ENCODE peak calls at places on chromosome 2, in six cellular contexts. One of them, this sample, is unnamed.

GRCh38 chr2:73020657-73021370 is 50.7 kb downstream of the SFXN5 start:
- DNase-seq in RPMI8226: no peak
- DNase-seq in HepG2: peak; percentile 97
- DNase-seq in M059J: peak; percentile 89
- DNase-seq in stimulated activated CD8-positive, alpha-beta memory T cell treated with anti-CD3 and anti-CD28 coated beads, Interleukin-4, amount 100 ng/mL, for 48 hours: no peak
- DNase-seq in EL: peak; percentile 91
- DNase-seq in this sample: peak; percentile 87

GRCh38 chr2:103161456-103162289 is 399.8 kb downstream of the TMEM182 start:
- DNase-seq in RPMI8226: peak; percentile 57
- DNase-seq in HepG2: peak; percentile 62
- DNase-seq in M059J: peak; percentile 40
- DNase-seq in stimulated activated CD8-positive, alpha-beta memory T cell treated with anti-CD3 and anti-CD28 coated beads, Interleukin-4, amount 100 ng/mL, for 48 hours: peak; percentile 23
- DNase-seq in EL: peak; percentile 2
- DNase-seq in this sample: peak; percentile 50

GRCh38 chr2:128465246-128466170 is 146.8 kb upstream of the HS6ST1 start:
- DNase-seq in RPMI8226: no peak
- DNase-seq in HepG2: no peak
- DNase-seq in M059J: no peak
- DNase-seq in stimulated activated CD8-positive, alpha-beta memory T cell treated with anti-CD3 and anti-CD28 coated beads, Interleukin-4, amount 100 ng/mL, for 48 hours: no peak
- DNase-seq in EL: no peak
- DNase-seq in this sample: no peak

GRCh38 chr2:7083580-7084509 is 166.6 kb downstream of the RNF144A start:
- DNase-seq in RPMI8226: peak; percentile 67
- DNase-seq in HepG2: peak; percentile 45
- DNase-seq in M059J: peak; percentile 12
- DNase-seq in stimulated activated CD8-positive, alpha-beta memory T cell treated with anti-CD3 and anti-CD28 coated beads, Interleukin-4, amount 100 ng/mL, for 48 hours: no peak
- DNase-seq in EL: peak; percentile 38
- DNase-seq in this sample: peak; percentile 69

GRCh38 chr2:11056614-11057013 is 98.7 kb upstream of the SLC66A3 start:
- DNase-seq in RPMI8226: peak; percentile 30
- DNase-seq in HepG2: no peak
- DNase-seq in M059J: peak; percentile 97
- DNase-seq in stimulated activated CD8-positive, alpha-beta memory T cell treated with anti-CD3 and anti-CD28 coated beads, Interleukin-4, amount 100 ng/mL, for 48 hours: no peak
- DNase-seq in EL: peak; percentile 92
- DNase-seq in this sample: peak; percentile 94

GRCh38 chr2:189837336-189837735 is 53.1 kb downstream of the PMS1 start:
- DNase-seq in RPMI8226: no peak
- DNase-seq in HepG2: no peak
- DNase-seq in M059J: no peak
- DNase-seq in stimulated activated CD8-positive, alpha-beta memory T cell treated with anti-CD3 and anti-CD28 coated beads, Interleukin-4, amount 100 ng/mL, for 48 hours: no peak
- DNase-seq in EL: no peak
- DNase-seq in this sample: no peak

GRCh38 chr2:63862802-63863201 is 21.1 kb downstream of the UGP2 start:
- DNase-seq in RPMI8226: no peak
- DNase-seq in HepG2: peak; percentile 67
- DNase-seq in M059J: peak; percentile 86
- DNase-seq in stimulated activated CD8-positive, alpha-beta memory T cell treated with anti-CD3 and anti-CD28 coated beads, Interleukin-4, amount 100 ng/mL, for 48 hours: no peak
- DNase-seq in EL: peak; percentile 26
- DNase-seq in this sample: peak; percentile 49

GRCh38 chr2:83103602-83104001 is 1355.5 kb downstream of the SUCLG1 start:
- DNase-seq in RPMI8226: no peak
- DNase-seq in HepG2: no peak
- DNase-seq in M059J: peak; percentile 76
- DNase-seq in stimulated activated CD8-positive, alpha-beta memory T cell treated with anti-CD3 and anti-CD28 coated beads, Interleukin-4, amount 100 ng/mL, for 48 hours: no peak
- DNase-seq in EL: peak; percentile 89
- DNase-seq in this sample: peak; percentile 85

GRCh38 chr2:234988491-234988890 is 36.7 kb downstream of the SH3BP4 start:
- DNase-seq in RPMI8226: no peak
- DNase-seq in HepG2: no peak
- DNase-seq in M059J: no peak
- DNase-seq in stimulated activated CD8-positive, alpha-beta memory T cell treated with anti-CD3 and anti-CD28 coated beads, Interleukin-4, amount 100 ng/mL, for 48 hours: no peak
- DNase-seq in EL: no peak
- DNase-seq in this sample: no peak

GRCh38 chr2:235911633-235912032 is 256.6 kb downstream of the GBX2 start:
- DNase-seq in RPMI8226: no peak
- DNase-seq in HepG2: no peak
- DNase-seq in M059J: no peak
- DNase-seq in stimulated activated CD8-positive, alpha-beta memory T cell treated with anti-CD3 and anti-CD28 coated beads, Interleukin-4, amount 100 ng/mL, for 48 hours: no peak
- DNase-seq in EL: no peak
- DNase-seq in this sample: no peak

GRCh38 chr2:126761981-126762878 is 106.3 kb downstream of the GYPC start:
- DNase-seq in RPMI8226: no peak
- DNase-seq in HepG2: no peak
- DNase-seq in M059J: no peak
- DNase-seq in stimulated activated CD8-positive, alpha-beta memory T cell treated with anti-CD3 and anti-CD28 coated beads, Interleukin-4, amount 100 ng/mL, for 48 hours: peak; percentile 60
- DNase-seq in EL: no peak
- DNase-seq in this sample: no peak

GRCh38 chr2:161954103-161954502 is 119.9 kb downstream of the DPP4 start:
- DNase-seq in RPMI8226: no peak
- DNase-seq in HepG2: no peak
- DNase-seq in M059J: no peak
- DNase-seq in stimulated activated CD8-positive, alpha-beta memory T cell treated with anti-CD3 and anti-CD28 coated beads, Interleukin-4, amount 100 ng/mL, for 48 hours: no peak
- DNase-seq in EL: no peak
- DNase-seq in this sample: no peak

GRCh38 chr2:207951734-207952480 is 73.4 kb downstream of the PLEKHM3 start:
- DNase-seq in RPMI8226: peak; percentile 30
- DNase-seq in HepG2: no peak
- DNase-seq in M059J: no peak
- DNase-seq in stimulated activated CD8-positive, alpha-beta memory T cell treated with anti-CD3 and anti-CD28 coated beads, Interleukin-4, amount 100 ng/mL, for 48 hours: no peak
- DNase-seq in EL: no peak
- DNase-seq in this sample: no peak

GRCh38 chr2:215958231-215958630 is 55.1 kb downstream of the MREG start:
- DNase-seq in RPMI8226: no peak
- DNase-seq in HepG2: no peak
- DNase-seq in M059J: no peak
- DNase-seq in stimulated activated CD8-positive, alpha-beta memory T cell treated with anti-CD3 and anti-CD28 coated beads, Interleukin-4, amount 100 ng/mL, for 48 hours: no peak
- DNase-seq in EL: no peak
- DNase-seq in this sample: no peak

GRCh38 chr2:20539776-20540586 is 93.1 kb downstream of the RHOB start:
- DNase-seq in RPMI8226: no peak
- DNase-seq in HepG2: no peak
- DNase-seq in M059J: no peak
- DNase-seq in stimulated activated CD8-positive, alpha-beta memory T cell treated with anti-CD3 and anti-CD28 coated beads, Interleukin-4, amount 100 ng/mL, for 48 hours: no peak
- DNase-seq in EL: no peak
- DNase-seq in this sample: no peak

GRCh38 chr2:10146366-10147005 is 23.9 kb downstream of the RRM2 start:
- DNase-seq in RPMI8226: no peak
- DNase-seq in HepG2: no peak
- DNase-seq in M059J: no peak
- DNase-seq in stimulated activated CD8-positive, alpha-beta memory T cell treated with anti-CD3 and anti-CD28 coated beads, Interleukin-4, amount 100 ng/mL, for 48 hours: no peak
- DNase-seq in EL: no peak
- DNase-seq in this sample: no peak

GRCh38 chr2:10278763-10279471 is 23.8 kb upstream of the HPCAL1 start:
- DNase-seq in RPMI8226: no peak
- DNase-seq in HepG2: no peak
- DNase-seq in M059J: peak; percentile 70
- DNase-seq in stimulated activated CD8-positive, alpha-beta memory T cell treated with anti-CD3 and anti-CD28 coated beads, Interleukin-4, amount 100 ng/mL, for 48 hours: no peak
- DNase-seq in EL: no peak
- DNase-seq in this sample: no peak

GRCh38 chr2:21059885-21060610 is 16.2 kb upstream of the APOB start:
- DNase-seq in RPMI8226: no peak
- DNase-seq in HepG2: no peak
- DNase-seq in M059J: no peak
- DNase-seq in stimulated activated CD8-positive, alpha-beta memory T cell treated with anti-CD3 and anti-CD28 coated beads, Interleukin-4, amount 100 ng/mL, for 48 hours: no peak
- DNase-seq in EL: no peak
- DNase-seq in this sample: no peak

This sample was measured in iris pigment epithelial cell.